ENCODE peak calls at places on chromosomes 16 and 17, in ten cellular contexts. R, F, U, Y, V, E, N, D, Q and I are unnamed samples. For H3K4me1 and H3K9me3, the result is how much of the 10 kb centered on the place peaks cover.

GRCh38 chr16:57688987-57689771 is 5.4 kb upstream of the DRC7 start:
- DNase-seq in R (no peak), F (no peak), U (no peak), Y (no peak), V (no peak), E (no peak), N (peak), D (no peak), Q (no peak), I (no peak)

GRCh38 chr17:75350029-75350428 is 55.4 kb downstream of the GRB2 start:
- DNase-seq in R (no peak), F (no peak), U (no peak), Y (no peak), V (no peak), E (no peak), N (no peak), D (no peak), Q (no peak), I (no peak)

GRCh38 chr16:89364603-89365002 is 125.8 kb downstream of the ANKRD11 start:
- DNase-seq in R (no peak), F (no peak), U (peak), Y (no peak), V (no peak), E (peak), N (peak), D (no peak), Q (no peak), I (peak)

GRCh38 chr17:77948690-77949114 is 9.8 kb upstream of the TNRC6C start:
- DNase-seq in R (no peak), F (no peak), U (peak), Y (no peak), V (no peak), E (no peak), N (no peak), D (no peak), Q (peak), I (peak)

GRCh38 chr17:77100009-77100408 is 40.8 kb upstream of the SEC14L1 start:
- DNase-seq in R (peak), F (peak), U (no peak), Y (no peak), V (peak), E (peak), N (peak), D (peak), Q (peak), I (no peak)

GRCh38 chr17:36851230-36851629 is 86.0 kb upstream of the LHX1 start:
- DNase-seq in R (no peak), F (no peak), U (peak), Y (no peak), V (no peak), E (no peak), N (no peak), D (no peak), Q (no peak), I (no peak)

GRCh38 chr17:77211681-77212080 is 70.9 kb downstream of the SEC14L1 start:
- DNase-seq in R (no peak), F (no peak), U (no peak), Y (no peak), V (no peak), E (no peak), N (no peak), D (no peak), Q (no peak), I (no peak)

GRCh38 chr17:82351713-82352488 is 7.1 kb upstream of the TEX19 start:
- DNase-seq in R (peak), F (no peak), U (peak), Y (peak), V (peak), E (peak), N (peak), D (peak), Q (peak), I (peak)

GRCh38 chr17:45431531-45432404 is 902 bp downstream of the ARHGAP27 start:
- DNase-seq in R (peak), F (no peak), U (no peak), Y (no peak), V (peak), E (peak), N (peak), D (peak), Q (peak), I (no peak)

GRCh38 chr16:20814761-20815160 is 8.4 kb downstream of the REXO5 start:
- DNase-seq in R (no peak), F (no peak), U (peak), Y (no peak), V (no peak), E (no peak), N (no peak), D (no peak), Q (no peak), I (no peak)

GRCh38 chr17:36935681-36936454 is 1.4 kb upstream of the LHX1 start:
- DNase-seq in R (no peak), F (no peak), U (no peak), Y (no peak), V (no peak), E (no peak), N (no peak), D (no peak), Q (peak), I (no peak)

GRCh38 chr17:76414334-76415295 is 30.2 kb downstream of the SPHK1 start:
- DNase-seq in R (peak), F (no peak), U (peak), Y (no peak), V (peak), E (peak), N (peak), D (no peak), Q (peak), I (peak)

GRCh38 chr16:75460441-75460840 is 4.0 kb downstream of the TMEM170A start:
- DNase-seq in R (no peak), F (no peak), U (peak), Y (peak), V (no peak), E (peak), N (no peak), D (no peak), Q (peak), I (no peak)

GRCh38 chr16:57277586-57277985 is 6.9 kb downstream of the PLLP start:
- DNase-seq in R (no peak), F (no peak), U (peak), Y (no peak), V (no peak), E (no peak), N (no peak), D (peak), Q (no peak), I (peak)

GRCh38 chr17:37088459-37088858 is 139.7 kb downstream of the AATF start:
- DNase-seq in R (no peak), F (no peak), U (no peak), Y (no peak), V (no peak), E (no peak), N (peak), D (no peak), Q (no peak), I (no peak)

GRCh38 chr17:61011269-61011668 is 333.6 kb downstream of the BCAS3 start:
- DNase-seq in R (no peak), F (no peak), U (no peak), Y (no peak), V (no peak), E (no peak), N (no peak), D (no peak), Q (no peak), I (no peak)

GRCh38 chr16:15639061-15639568 is 3.8 kb downstream of the MARF1 start:
- DNase-seq in R (no peak), F (no peak), U (no peak), Y (no peak), V (no peak), E (no peak), N (no peak), D (no peak), Q (no peak), I (no peak)

GRCh38 chr16:72927199-72928088 is 120.5 kb downstream of the ZFHX3 start:
- DNase-seq in R (no peak), F (no peak), U (peak), Y (no peak), V (peak), E (peak), N (no peak), D (no peak), Q (no peak), I (peak)

GRCh38 chr17:55655777-55656176 is 66.9 kb downstream of the TMEM100 start:
- DNase-seq in R (no peak), F (no peak), U (no peak), Y (no peak), V (no peak), E (no peak), N (no peak), D (no peak), Q (no peak), I (no peak)

GRCh38 chr17:50270430-50271172 is 3.7 kb upstream of the TMEM92 start:
- DNase-seq in R (peak), F (no peak), U (peak), Y (no peak), V (peak), E (peak), N (peak), D (no peak), Q (peak), I (peak)

GRCh38 chr16:1746693-1747195 is 24.6 kb downstream of the NME3 start:
- DNase-seq in R (no peak), F (no peak), U (peak), Y (no peak), V (no peak), E (no peak), N (no peak), D (no peak), Q (no peak), I (no peak)

GRCh38 chr16:23871924-23872323 is 36.1 kb downstream of the PRKCB start:
- DNase-seq in R (no peak), F (no peak), U (no peak), Y (no peak), V (no peak), E (no peak), N (no peak), D (no peak), Q (no peak), I (no peak)
- H3K4me1 ChIP-seq in R (under half), F (under half), U (under half), Y (under half), V (under half), E (under half), N (under half), D (under half), Q (under half), I (under half)

GRCh38 chr16:11485676-11486075 is 101.0 kb downstream of the LITAF start:
- DNase-seq in R (no peak), F (no peak), U (no peak), Y (no peak), V (no peak), E (no peak), N (no peak), D (no peak), Q (no peak), I (no peak)

GRCh38 chr16:11481987-11482386 is 104.7 kb downstream of the LITAF start:
- DNase-seq in R (no peak), F (no peak), U (no peak), Y (no peak), V (no peak), E (no peak), N (no peak), D (no peak), Q (no peak), I (no peak)

GRCh38 chr16:11482946-11483748 is 103.6 kb downstream of the LITAF start:
- DNase-seq in R (no peak), F (no peak), U (no peak), Y (no peak), V (no peak), E (no peak), N (no peak), D (no peak), Q (no peak), I (no peak)

GRCh38 chr16:11487289-11487688 is 99.4 kb downstream of the LITAF start:
- DNase-seq in R (no peak), F (no peak), U (no peak), Y (no peak), V (no peak), E (no peak), N (no peak), D (no peak), Q (no peak), I (no peak)

GRCh38 chr16:11484691-11485258 is 101.9 kb downstream of the LITAF start:
- DNase-seq in R (no peak), F (no peak), U (no peak), Y (no peak), V (no peak), E (no peak), N (no peak), D (no peak), Q (no peak), I (no peak)
- H3K9me3 ChIP-seq in R (under half), F (under half), U (under half), Y (under half), V (under half), E (under half), N (under half), D (under half), Q (under half), I (under half)

GRCh38 chr16:65728652-65729051 is 606.8 kb upstream of the CDH11 start:
- DNase-seq in R (no peak), F (no peak), U (no peak), Y (no peak), V (no peak), E (no peak), N (no peak), D (no peak), Q (no peak), I (no peak)
- H3K4me1 ChIP-seq in R (under half), F (under half), U (under half), Y (under half), V (under half), E (under half), N (under half), D (under half), Q (under half), I (under half)

DNA sequence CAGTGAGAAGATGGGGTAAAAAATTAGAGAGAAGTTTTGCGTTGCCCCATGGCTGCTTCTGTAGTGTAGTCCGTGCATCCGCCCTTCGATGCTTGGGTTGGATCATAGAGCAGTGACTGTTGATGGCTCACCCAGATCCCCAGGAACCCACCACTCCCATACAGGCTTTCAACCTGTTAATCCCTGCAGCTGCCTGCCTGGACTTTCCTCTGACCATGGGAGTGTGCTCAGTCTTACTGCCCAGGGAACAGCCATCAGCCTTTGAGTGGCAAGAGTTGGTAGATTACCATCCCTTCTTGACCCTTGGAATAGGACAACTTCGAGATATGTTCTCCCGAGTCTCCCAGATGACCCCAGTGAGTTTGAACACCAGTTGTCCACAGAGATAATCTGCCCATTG is 299.5 kb upstream of the HSBP1 start:
- DNase-seq in R (no peak), F (no peak), U (no peak), Y (no peak), V (no peak), E (no peak), N (no peak), D (no peak), Q (no peak), I (no peak)
- H3K9me3 ChIP-seq in R (under half), F (under half), U (under half), Y (under half), V (under half), E (under half), N (under half), D (under half), Q (under half), I (under half)

GRCh38 chr17:43734376-43734775 is 24.2 kb downstream of the SOST start:
- DNase-seq in R (no peak), F (no peak), U (peak), Y (no peak), V (no peak), E (no peak), N (no peak), D (no peak), Q (no peak), I (peak)
- H3K4me1 ChIP-seq in R (under half), F (under half), U (under half), Y (under half), V (under half), E (under half), N (under half), D (under half), Q (under half), I (under half)

DNA sequence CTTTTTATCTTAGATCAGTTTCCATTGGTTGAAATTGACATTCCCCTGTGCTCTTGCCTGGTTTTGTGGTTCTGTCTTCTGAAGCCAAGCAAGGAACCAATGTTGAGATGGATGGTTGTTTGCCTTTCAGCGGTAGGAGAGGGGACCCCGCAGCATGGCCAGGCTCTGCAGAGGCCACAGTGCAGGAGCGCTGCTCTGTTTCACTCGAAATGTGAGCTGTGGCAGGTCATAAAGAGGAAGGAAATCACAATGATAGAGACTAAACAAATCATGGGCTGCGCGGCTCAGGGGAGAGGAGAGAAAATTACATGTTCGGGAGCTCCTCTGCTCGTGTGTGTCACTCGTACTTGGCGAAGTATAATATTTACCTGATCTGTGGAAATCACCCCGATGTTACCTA is 148.2 kb downstream of the SNX29 start:
- DNase-seq in R (no peak), F (no peak), U (no peak), Y (no peak), V (no peak), E (no peak), N (no peak), D (no peak), Q (no peak), I (no peak)
- H3K9me3 ChIP-seq in R (under half), F (under half), U (under half), Y (under half), V (under half), E (under half), N (under half), D (under half), Q (under half), I (under half)

DNA sequence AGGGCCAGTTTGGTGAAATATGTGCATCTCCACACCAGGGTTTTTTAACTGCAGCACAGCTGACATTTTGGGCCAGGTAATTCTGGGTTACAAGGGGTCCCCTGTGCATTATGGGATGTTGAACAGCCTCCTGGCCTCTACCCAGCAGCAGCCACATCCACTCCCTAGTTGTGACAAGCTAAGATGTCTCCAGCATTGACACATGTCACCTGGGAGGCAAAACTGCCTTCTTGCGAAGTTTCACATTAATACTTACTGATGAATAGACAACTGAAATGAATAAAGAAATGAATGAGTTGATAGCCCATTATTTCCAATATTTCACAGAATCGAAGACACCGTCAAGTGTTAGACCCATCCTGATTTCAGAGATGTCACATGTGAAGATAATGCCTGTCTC is 383.7 kb downstream of the CPPED1 start:
- DNase-seq in R (no peak), F (no peak), U (no peak), Y (no peak), V (no peak), E (no peak), N (no peak), D (no peak), Q (no peak), I (no peak)
- H3K4me1 ChIP-seq in R (under half), F (under half), U (under half), Y (under half), V (under half), E (under half), N (under half), D (under half), Q (under half), I (under half)

DNA sequence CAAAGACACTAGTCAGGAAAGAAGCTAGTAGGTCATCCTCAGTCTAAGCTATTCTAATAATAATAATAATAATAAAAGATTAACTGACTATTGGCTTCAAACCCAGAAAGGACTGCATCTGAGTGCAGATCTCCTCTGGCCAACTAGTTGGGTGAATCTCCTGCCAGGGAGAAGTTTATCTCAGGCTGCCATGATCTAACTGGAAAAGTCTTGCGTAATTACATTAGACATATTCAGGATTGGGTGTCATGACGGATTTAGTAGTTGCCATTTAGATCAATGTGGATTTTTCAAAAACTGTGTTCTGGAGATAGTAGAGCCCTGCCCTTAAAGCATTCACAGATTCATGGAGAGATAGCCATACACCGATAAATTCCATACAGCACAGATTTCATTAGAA is 69.5 kb downstream of the KIF2B start:
- DNase-seq in R (no peak), F (no peak), U (no peak), Y (no peak), V (no peak), E (no peak), N (no peak), D (no peak), Q (no peak), I (no peak)
- H3K9me3 ChIP-seq in R (under half), F (under half), U (under half), Y (under half), V (under half), E (under half), N (under half), D (under half), Q (under half), I (under half)

DNA sequence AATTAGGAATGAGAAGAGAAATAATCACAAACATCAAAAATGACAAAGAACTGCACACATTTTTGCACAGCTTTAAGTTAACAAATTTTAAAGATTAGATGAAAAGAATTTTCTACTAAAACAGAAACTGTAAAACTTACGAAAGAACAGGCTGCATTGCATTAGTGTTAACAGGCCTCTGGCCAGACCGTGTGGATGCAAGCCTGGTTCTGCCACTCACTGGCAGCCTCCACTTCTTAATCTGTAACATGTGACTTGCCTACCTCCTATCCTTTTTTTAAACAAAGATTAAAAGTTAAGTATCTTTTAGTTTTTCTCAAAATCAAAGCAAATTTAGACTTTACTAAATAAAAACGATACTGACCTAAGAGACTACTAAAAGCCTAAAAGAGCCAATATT is 37.5 kb downstream of the CREBBP start:
- DNase-seq in R (no peak), F (no peak), U (no peak), Y (no peak), V (no peak), E (no peak), N (no peak), D (no peak), Q (no peak), I (no peak)
- H3K4me1 ChIP-seq in R (half or more), F (under half), U (under half), Y (under half), V (under half), E (under half), N (under half), D (under half), Q (under half), I (under half)

GRCh38 chr16:35631261-35631945 is 2172.0 kb downstream of the TP53TG3F start:
- DNase-seq in R (no peak), F (no peak), U (no peak), Y (no peak), V (no peak), E (no peak), N (no peak), D (no peak), Q (no peak), I (no peak)
- H3K9me3 ChIP-seq in R (under half), F (under half), U (under half), Y (under half), V (under half), E (under half), N (under half), D (half or more), Q (under half), I (under half)